ENCODE peak calls at places on chromosomes 7 and 10, in five cellular contexts. E is A172; N is LoVo; F is hippocampal formation; S is stimulated activated CD4-positive, alpha-beta T cell treated with anti-CD3 and anti-CD28 coated beads, Interleukin-1b, Interleukin-23, amount 100 ng/mL, for 4 hours. P is an unnamed sample.
A peak's percentile ranks its signal among the peaks of the same experiment; 100 is the strongest.

GRCh38 chr10:117860823-117861222 is 185.9 kb downstream of the RAB11FIP2 start:
- DNase-seq in E (no peak), N (no peak), F (no peak), S (no peak), P (peak; percentile 52)

GRCh38 chr7:1458676-1459511 is at the start of gene MICALL2:
- DNase-seq in E (peak; percentile 89), N (peak; percentile 93), F (no peak), S (no peak), P (peak; percentile 90)

GRCh38 chr7:52500796-52501195 is 534.6 kb upstream of the POM121L12 start:
- DNase-seq in E (no peak), N (no peak), F (no peak), S (no peak), P (no peak)

GRCh38 chr10:10661176-10661575 is 356.5 kb upstream of the CELF2 start:
- DNase-seq in E (no peak), N (no peak), F (no peak), S (no peak), P (no peak)

GRCh38 chr7:129578829-129579228 is 32.7 kb upstream of the NRF1 start:
- DNase-seq in E (no peak), N (no peak), F (no peak), S (no peak), P (no peak)

GRCh38 chr7:86667732-86668131 is 24.0 kb downstream of the GRM3 start:
- DNase-seq in E (no peak), N (no peak), F (no peak), S (no peak), P (no peak)

GRCh38 chr7:40455485-40455884 is 320.7 kb downstream of the SUGCT start:
- DNase-seq in E (no peak), N (no peak), F (no peak), S (no peak), P (no peak)

GRCh38 chr10:11437391-11438241 is 173.8 kb downstream of the USP6NL start:
- DNase-seq in E (no peak), N (no peak), F (no peak), S (no peak), P (no peak)

GRCh38 chr7:77253151-77253550 is 53.5 kb upstream of the FGL2 start:
- DNase-seq in E (no peak), N (no peak), F (no peak), S (no peak), P (no peak)

GRCh38 chr7:74501298-74501697 is 47.6 kb downstream of the GTF2IRD1 start:
- DNase-seq in E (no peak), N (no peak), F (no peak), S (no peak), P (no peak)

GRCh38 chr7:138460649-138461607 is 869 bp downstream of the TRIM24 start:
- DNase-seq in E (peak; percentile 27), N (peak; percentile 65), F (peak; percentile 30), S (peak; percentile 53), P (peak; percentile 75)

GRCh38 chr7:22859676-22860290 is 37.1 kb upstream of the TOMM7 start:
- DNase-seq in E (no peak), N (no peak), F (no peak), S (no peak), P (no peak)

GRCh38 chr7:67870396-67870795 is 873.8 kb downstream of the TYW1 start:
- DNase-seq in E (no peak), N (no peak), F (no peak), S (no peak), P (no peak)

GRCh38 chr7:41817386-41817785 is 114.5 kb upstream of the INHBA start:
- DNase-seq in E (peak; percentile 86), N (no peak), F (no peak), S (no peak), P (no peak)

GRCh38 chr10:14550471-14550941 is 219.8 kb upstream of the FRMD4A start:
- DNase-seq in E (no peak), N (peak; percentile 14), F (no peak), S (no peak), P (peak; percentile 77)

GRCh38 chr7:103123529-103123928 is 25.4 kb downstream of the NAPEPLD start:
- DNase-seq in E (no peak), N (no peak), F (no peak), S (no peak), P (no peak)

GRCh38 chr7:116377721-116378120 is 121.8 kb upstream of the CAV2 start:
- DNase-seq in E (no peak), N (no peak), F (no peak), S (no peak), P (no peak)

GRCh38 chr7:104790440-104790839 is 223.6 kb upstream of the KMT2E start:
- DNase-seq in E (peak; percentile 5), N (no peak), F (no peak), S (no peak), P (no peak)

GRCh38 chr10:24826022-24826421 is 102.3 kb upstream of the ARHGAP21 start:
- DNase-seq in E (peak; percentile 57), N (peak; percentile 51), F (no peak), S (no peak), P (peak; percentile 30)

GRCh38 chr10:71262027-71262426 is 49.7 kb downstream of the UNC5B start:
- DNase-seq in E (no peak), N (no peak), F (no peak), S (no peak), P (no peak)

GRCh38 chr7:140035400-140036223 is 27.1 kb downstream of the PARP12 start:
- DNase-seq in E (peak; percentile 62), N (no peak), F (no peak), S (no peak), P (no peak)

P was measured in HT-29.